ENCODE peak calls at places on chromosomes 6 and 20, in four cellular contexts. One of them, this sample, is unnamed.

GRCh38 chr6:111711476-111711875 is 105.8 kb upstream of the TRAF3IP2 start:
- DNase-seq in mesenchymal stem cell: no peak
- DNase-seq in H1: no peak
- DNase-seq in trophoblast cell: no peak
- DNase-seq in this sample: no peak

GRCh38 chr6:166556871-166557322 is 29.6 kb downstream of the RAMACL start:
- DNase-seq in H1: no peak
- DNase-seq in mesenchymal stem cell: peak
- DNase-seq in trophoblast cell: peak
- DNase-seq in this sample: no peak

GRCh38 chr6:37702314-37702713 is 4.6 kb upstream of the MDGA1 start:
- DNase-seq in H1: no peak
- DNase-seq in mesenchymal stem cell: no peak
- DNase-seq in trophoblast cell: peak
- DNase-seq in this sample: no peak

GRCh38 chr6:137637161-137637560 is 143.0 kb upstream of the OLIG3 start:
- DNase-seq in mesenchymal stem cell: peak
- DNase-seq in trophoblast cell: peak
- DNase-seq in H1: no peak
- DNase-seq in this sample: no peak

GRCh38 chr6:144649085-144649484 is 363.9 kb downstream of the UTRN start:
- DNase-seq in trophoblast cell: no peak
- DNase-seq in mesenchymal stem cell: no peak
- DNase-seq in H1: no peak
- DNase-seq in this sample: no peak

GRCh38 chr6:150028799-150029198 is 3.5 kb upstream of the RAET1L start:
- DNase-seq in mesenchymal stem cell: no peak
- DNase-seq in H1: no peak
- DNase-seq in trophoblast cell: no peak
- DNase-seq in this sample: no peak

GRCh38 chr20:51275816-51276215 is 252.9 kb upstream of the KCNG1 start:
- DNase-seq in mesenchymal stem cell: no peak
- DNase-seq in H1: no peak
- DNase-seq in trophoblast cell: no peak
- DNase-seq in this sample: no peak

GRCh38 chr6:34332255-34333198 is 59.9 kb downstream of the NUDT3 start:
- DNase-seq in H1: no peak
- DNase-seq in mesenchymal stem cell: no peak
- DNase-seq in trophoblast cell: peak
- DNase-seq in this sample: no peak

GRCh38 chr20:53061305-53061704 is 89.1 kb downstream of the TSHZ2 start:
- DNase-seq in mesenchymal stem cell: no peak
- DNase-seq in trophoblast cell: peak
- DNase-seq in H1: no peak
- DNase-seq in this sample: no peak

GRCh38 chr20:58153121-58153520 is 75.3 kb downstream of the ANKRD60 start:
- DNase-seq in mesenchymal stem cell: no peak
- DNase-seq in trophoblast cell: no peak
- DNase-seq in H1: no peak
- DNase-seq in this sample: no peak

GRCh38 chr6:25511386-25511785 is 140.6 kb upstream of the SCGN start:
- DNase-seq in trophoblast cell: no peak
- DNase-seq in mesenchymal stem cell: no peak
- DNase-seq in H1: no peak
- DNase-seq in this sample: no peak

GRCh38 chr6:160358225-160359119 is 10.3 kb downstream of the SLC22A3 start:
- DNase-seq in mesenchymal stem cell: no peak
- DNase-seq in trophoblast cell: peak
- DNase-seq in H1: no peak
- DNase-seq in this sample: no peak

GRCh38 chr20:50027611-50028105 is 44.9 kb downstream of the SNAI1 start:
- DNase-seq in H1: no peak
- DNase-seq in trophoblast cell: no peak
- DNase-seq in mesenchymal stem cell: peak
- DNase-seq in this sample: no peak

GRCh38 chr6:164967102-164967501 is 342.3 kb downstream of the C6orf118 start:
- DNase-seq in mesenchymal stem cell: no peak
- DNase-seq in trophoblast cell: peak
- DNase-seq in H1: no peak
- DNase-seq in this sample: no peak

GRCh38 chr6:169850154-169850553 is 98.7 kb downstream of the ERMARD start:
- DNase-seq in mesenchymal stem cell: no peak
- DNase-seq in H1: no peak
- DNase-seq in trophoblast cell: no peak
- DNase-seq in this sample: no peak

GRCh38 chr6:85403331-85404015 is 46.4 kb upstream of the NT5E start:
- DNase-seq in mesenchymal stem cell: peak
- DNase-seq in trophoblast cell: peak
- DNase-seq in H1: no peak
- DNase-seq in this sample: no peak
- H2BK12ac ChIP-seq in mesenchymal stem cell: peak
- H2BK12ac ChIP-seq in trophoblast cell: peak
- H2BK12ac ChIP-seq in H1: peak
- H2BK12ac ChIP-seq in this sample: no peak

GRCh38 chr6:30481213-30481964 is 7.9 kb upstream of the HLA-E start:
- DNase-seq in trophoblast cell: no peak
- DNase-seq in mesenchymal stem cell: no peak
- DNase-seq in H1: no peak
- DNase-seq in this sample: no peak
- H3K4me3 ChIP-seq in trophoblast cell: no peak
- H3K4me3 ChIP-seq in mesenchymal stem cell: no peak
- H3K4me3 ChIP-seq in H1: peak
- H3K4me3 ChIP-seq in this sample: no peak

DNA sequence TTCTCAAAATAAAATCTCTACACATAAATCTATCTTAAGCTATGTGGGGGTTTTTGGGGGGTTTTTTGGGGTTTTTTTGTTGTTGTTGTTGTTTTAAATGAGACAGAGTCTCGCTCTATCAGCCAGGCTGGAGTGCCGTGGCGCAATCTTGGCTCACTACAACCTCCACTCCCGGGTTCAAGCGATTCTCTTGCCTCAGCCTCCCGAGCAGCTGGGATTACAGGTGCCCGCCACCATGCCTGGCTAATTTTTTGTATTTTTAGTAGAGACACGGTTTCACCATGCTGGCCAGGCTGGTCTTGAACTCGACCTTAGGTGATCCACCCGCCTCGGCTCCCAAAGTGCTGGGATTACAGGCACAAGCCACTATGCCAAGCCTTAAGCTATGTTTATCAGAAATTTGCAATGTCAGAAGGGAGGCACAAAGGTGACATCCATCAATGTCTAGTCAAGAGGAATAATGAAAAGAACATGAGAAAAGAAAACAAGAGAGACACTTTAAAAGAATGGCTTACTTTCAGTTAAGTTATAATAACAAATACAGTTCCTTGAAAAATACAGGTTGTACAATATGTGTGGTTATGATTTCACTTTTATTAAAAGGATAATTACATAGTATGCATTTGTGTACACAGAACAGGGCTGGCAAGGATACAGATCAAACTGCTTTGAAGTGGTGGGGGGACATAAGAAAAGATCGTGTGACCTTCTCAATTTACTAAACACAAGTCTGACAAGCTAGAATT is 28.6 kb downstream of the SLC23A2 start:
- DNase-seq in H1: no peak
- DNase-seq in mesenchymal stem cell: no peak
- DNase-seq in trophoblast cell: no peak
- DNase-seq in this sample: no peak
- H2AK5ac ChIP-seq in H1: no peak
- H2AK5ac ChIP-seq in mesenchymal stem cell: no peak
- H2AK5ac ChIP-seq in trophoblast cell: no peak
- H2AK5ac ChIP-seq in this sample: no peak

GRCh38 chr20:36574278-36575065 is 1.1 kb downstream of the TGIF2 start:
- DNase-seq in mesenchymal stem cell: peak
- DNase-seq in H1: no peak
- DNase-seq in trophoblast cell: peak
- DNase-seq in this sample: peak

GRCh38 chr20:36572701-36573102 is 695 bp upstream of the TGIF2 start:
- DNase-seq in trophoblast cell: peak
- DNase-seq in mesenchymal stem cell: peak
- DNase-seq in H1: no peak
- DNase-seq in this sample: peak

GRCh38 chr20:36573798-36574277 is 441 bp downstream of the TGIF2 start:
- DNase-seq in trophoblast cell: no peak
- DNase-seq in H1: no peak
- DNase-seq in mesenchymal stem cell: peak
- DNase-seq in this sample: no peak

GRCh38 chr20:36571564-36572504 is 1.6 kb upstream of the TGIF2 start:
- DNase-seq in trophoblast cell: no peak
- DNase-seq in H1: peak
- DNase-seq in mesenchymal stem cell: peak
- DNase-seq in this sample: no peak

GRCh38 chr20:36573103-36573797 is at the start of gene TGIF2:
- DNase-seq in H1: peak
- DNase-seq in mesenchymal stem cell: peak
- DNase-seq in trophoblast cell: peak
- DNase-seq in this sample: peak
- H2BK12ac ChIP-seq in H1: peak
- H2BK12ac ChIP-seq in mesenchymal stem cell: peak
- H2BK12ac ChIP-seq in trophoblast cell: peak
- H2BK12ac ChIP-seq in this sample: peak

GRCh38 chr6:74956559-74957428 is 249.1 kb downstream of the COL12A1 start:
- DNase-seq in H1: no peak
- DNase-seq in trophoblast cell: peak
- DNase-seq in mesenchymal stem cell: no peak
- DNase-seq in this sample: no peak
- H3K4me3 ChIP-seq in H1: no peak
- H3K4me3 ChIP-seq in trophoblast cell: no peak
- H3K4me3 ChIP-seq in mesenchymal stem cell: no peak
- H3K4me3 ChIP-seq in this sample: no peak

DNA sequence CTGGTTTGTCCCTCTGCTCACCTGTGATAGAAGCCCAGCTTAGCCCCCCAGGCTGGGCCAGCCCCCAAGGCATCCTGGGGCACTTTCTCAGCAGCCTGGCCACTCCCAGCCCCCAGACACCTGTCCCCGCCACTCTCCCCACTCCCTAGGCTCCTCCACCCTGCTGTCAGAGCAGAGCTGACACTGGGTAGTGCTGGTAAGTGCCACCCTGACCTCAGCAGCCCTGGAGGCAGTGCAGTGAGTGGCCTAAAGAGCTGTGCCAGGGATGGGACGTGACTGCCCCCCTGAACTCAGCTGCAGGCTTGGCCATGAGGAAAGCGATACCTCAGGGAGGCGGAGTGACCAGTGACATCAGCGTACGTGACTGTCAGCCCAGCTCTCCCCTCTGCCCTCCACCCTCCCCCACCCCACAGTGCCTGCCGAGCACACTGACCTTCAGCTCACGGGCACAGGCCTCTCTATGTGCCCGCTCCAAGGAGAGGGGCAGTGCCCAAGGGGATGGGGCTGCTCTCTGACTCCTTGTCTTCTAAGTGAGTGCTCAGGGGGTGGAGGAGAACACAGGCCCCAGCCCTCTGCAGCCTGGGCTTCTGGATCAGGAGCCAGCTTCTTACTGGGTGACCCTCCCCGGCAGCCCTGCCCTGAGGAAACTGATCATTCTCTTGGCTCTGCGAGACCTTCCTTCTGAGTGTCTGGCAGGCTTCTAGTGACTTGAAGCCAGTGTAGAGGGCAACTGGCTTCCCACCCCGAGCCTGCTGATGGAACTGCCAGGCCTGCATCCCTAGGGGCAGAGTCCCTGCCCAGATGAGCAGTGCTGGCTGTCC is 172.7 kb downstream of the MRPL14 start:
- DNase-seq in trophoblast cell: no peak
- DNase-seq in H1: no peak
- DNase-seq in mesenchymal stem cell: no peak
- DNase-seq in this sample: no peak
- H2AK5ac ChIP-seq in trophoblast cell: no peak
- H2AK5ac ChIP-seq in H1: no peak
- H2AK5ac ChIP-seq in mesenchymal stem cell: peak
- H2AK5ac ChIP-seq in this sample: peak

GRCh38 chr6:36224918-36225461 is 28.4 kb downstream of the BRPF3 start:
- DNase-seq in H1: no peak
- DNase-seq in trophoblast cell: no peak
- DNase-seq in mesenchymal stem cell: peak
- DNase-seq in this sample: no peak

GRCh38 chr6:36222924-36223323 is 26.4 kb downstream of the BRPF3 start:
- DNase-seq in mesenchymal stem cell: no peak
- DNase-seq in trophoblast cell: no peak
- DNase-seq in H1: no peak
- DNase-seq in this sample: no peak

GRCh38 chr6:36220211-36220610 is 23.7 kb downstream of the BRPF3 start:
- DNase-seq in mesenchymal stem cell: no peak
- DNase-seq in H1: no peak
- DNase-seq in trophoblast cell: no peak
- DNase-seq in this sample: no peak

GRCh38 chr6:36223706-36224105 is 27.2 kb downstream of the BRPF3 start:
- DNase-seq in H1: no peak
- DNase-seq in mesenchymal stem cell: no peak
- DNase-seq in trophoblast cell: peak
- DNase-seq in this sample: no peak

DNA sequence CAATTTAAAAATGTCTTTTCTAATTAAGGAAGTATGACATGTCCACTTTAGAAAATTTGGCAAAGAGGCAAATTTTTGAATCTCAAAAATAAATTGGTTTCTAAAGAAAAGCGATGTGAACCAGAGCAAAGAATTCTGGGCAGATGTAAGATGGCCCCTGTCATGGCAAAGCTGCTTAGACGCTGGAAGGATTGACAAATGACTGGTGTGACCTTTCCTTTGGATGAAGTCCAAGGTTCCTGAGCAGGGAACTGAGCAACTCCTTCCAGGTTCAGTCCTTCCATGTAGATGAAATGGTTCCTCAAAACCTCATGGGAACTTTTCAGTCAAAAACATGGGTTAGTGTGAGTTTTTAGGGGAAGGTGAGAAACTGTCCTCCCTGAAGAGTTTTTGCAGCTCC is 25.1 kb downstream of the BRPF3 start:
- DNase-seq in mesenchymal stem cell: no peak
- DNase-seq in trophoblast cell: no peak
- DNase-seq in H1: no peak
- DNase-seq in this sample: no peak
- H2BK12ac ChIP-seq in mesenchymal stem cell: no peak
- H2BK12ac ChIP-seq in trophoblast cell: no peak
- H2BK12ac ChIP-seq in H1: no peak
- H2BK12ac ChIP-seq in this sample: no peak

DNA sequence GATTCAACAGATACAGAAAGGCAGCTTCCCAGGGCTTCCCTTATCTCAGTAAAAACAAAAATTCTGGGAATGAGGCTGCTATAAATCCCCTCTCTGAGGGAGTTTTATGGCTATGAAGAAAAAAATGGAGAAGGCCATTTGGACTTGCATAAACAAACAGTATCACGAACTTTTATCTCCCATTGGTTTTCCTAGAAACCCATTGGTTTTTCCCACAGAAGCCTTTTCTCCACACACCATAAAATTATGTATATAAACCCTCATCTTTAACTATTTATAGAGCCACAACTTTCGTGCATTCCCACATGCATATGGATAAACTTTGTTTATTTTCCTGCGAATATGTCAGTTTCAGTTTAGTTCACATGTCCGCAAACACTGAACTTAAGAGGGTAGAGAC is 36.2 kb upstream of the BTBD3 start:
- DNase-seq in H1: no peak
- DNase-seq in trophoblast cell: no peak
- DNase-seq in mesenchymal stem cell: peak
- DNase-seq in this sample: no peak
- H3K4me3 ChIP-seq in H1: no peak
- H3K4me3 ChIP-seq in trophoblast cell: no peak
- H3K4me3 ChIP-seq in mesenchymal stem cell: no peak
- H3K4me3 ChIP-seq in this sample: no peak

GRCh38 chr6:11277275-11278206 is 45.1 kb upstream of the NEDD9 start:
- DNase-seq in H1: peak
- DNase-seq in trophoblast cell: no peak
- DNase-seq in mesenchymal stem cell: peak
- DNase-seq in this sample: peak
- H2AK5ac ChIP-seq in H1: peak
- H2AK5ac ChIP-seq in trophoblast cell: peak
- H2AK5ac ChIP-seq in mesenchymal stem cell: peak
- H2AK5ac ChIP-seq in this sample: no peak

This sample was measured in neuronal stem cell.